ENCODE peak calls at places on chromosomes 7 and 10, in four cellular contexts. One of them, this sample, is unnamed.

GRCh38 chr7:113487925-113488731 is 369.8 kb upstream of the SMIM30 start:
- DNase-seq in HCT116: no peak
- DNase-seq in K562: no peak
- DNase-seq in Panc1: no peak
- DNase-seq in this sample: no peak

GRCh38 chr7:15433154-15433553 is 128.7 kb downstream of the AGMO start:
- DNase-seq in HCT116: no peak
- DNase-seq in K562: no peak
- DNase-seq in Panc1: no peak
- DNase-seq in this sample: no peak

GRCh38 chr7:35647171-35647574 is 47.8 kb downstream of the HERPUD2 start:
- DNase-seq in Panc1: no peak
- DNase-seq in K562: peak
- DNase-seq in HCT116: no peak
- DNase-seq in this sample: peak

GRCh38 chr7:150631084-150631824 is 931 bp downstream of the GIMAP6 start:
- DNase-seq in HCT116: no peak
- DNase-seq in Panc1: no peak
- DNase-seq in K562: no peak
- DNase-seq in this sample: no peak

GRCh38 chr10:132636358-132636757 is 98.8 kb downstream of the INPP5A start:
- DNase-seq in K562: no peak
- DNase-seq in Panc1: no peak
- DNase-seq in HCT116: no peak
- DNase-seq in this sample: no peak

GRCh38 chr10:92242910-92243671 is 47.8 kb downstream of the CPEB3 start:
- DNase-seq in Panc1: peak
- DNase-seq in K562: peak
- DNase-seq in HCT116: peak
- DNase-seq in this sample: peak

GRCh38 chr7:107579881-107580715 is at the start of gene BCAP29:
- DNase-seq in K562: peak
- DNase-seq in Panc1: no peak
- DNase-seq in HCT116: peak
- DNase-seq in this sample: peak

GRCh38 chr7:104388222-104388621 is 59.8 kb downstream of the LHFPL3 start:
- DNase-seq in Panc1: no peak
- DNase-seq in K562: no peak
- DNase-seq in HCT116: no peak
- DNase-seq in this sample: no peak

GRCh38 chr7:155526225-155526624 is 20.1 kb downstream of the CNPY1 start:
- DNase-seq in K562: no peak
- DNase-seq in HCT116: no peak
- DNase-seq in Panc1: no peak
- DNase-seq in this sample: no peak

GRCh38 chr10:120279196-120279595 is 177.8 kb upstream of the PLPP4 start:
- DNase-seq in Panc1: no peak
- DNase-seq in K562: no peak
- DNase-seq in HCT116: no peak
- DNase-seq in this sample: no peak

GRCh38 chr7:107286751-107287621 is 118.2 kb downstream of the HBP1 start:
- DNase-seq in HCT116: no peak
- DNase-seq in Panc1: no peak
- DNase-seq in K562: no peak
- DNase-seq in this sample: peak

GRCh38 chr7:27173412-27174076 is 576 bp downstream of the HOXA10 start:
- DNase-seq in K562: no peak
- DNase-seq in Panc1: no peak
- DNase-seq in HCT116: no peak
- DNase-seq in this sample: no peak
- TF ChIP-seq TCF7L2 in K562: no peak
- TF ChIP-seq TCF7L2 in Panc1: no peak
- TF ChIP-seq TCF7L2 in HCT116: peak
- TF ChIP-seq TCF7L2 in this sample: no peak

DNA sequence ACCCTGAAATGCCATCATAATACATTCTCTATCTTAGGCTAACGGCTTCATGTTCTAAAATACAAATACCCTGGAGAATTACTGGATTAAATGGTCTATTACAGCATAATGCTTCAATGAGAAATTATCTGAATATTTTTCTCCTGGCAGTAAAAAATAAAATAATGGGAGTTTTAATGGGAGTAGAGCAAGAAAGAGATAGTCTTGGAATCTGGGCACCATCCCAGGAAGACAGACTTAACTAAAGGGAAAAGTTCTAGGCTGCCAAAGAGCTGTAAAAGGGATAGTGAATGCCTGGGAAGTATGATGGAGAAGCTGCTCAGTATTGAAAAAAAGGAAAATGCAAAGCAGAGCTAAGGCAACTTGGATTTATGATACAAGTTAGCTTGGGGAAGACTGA is 12.1 kb upstream of the SYPL1 start:
- DNase-seq in HCT116: no peak
- DNase-seq in K562: no peak
- DNase-seq in Panc1: no peak
- DNase-seq in this sample: no peak
- TF ChIP-seq TCF7L2 in HCT116: no peak
- TF ChIP-seq TCF7L2 in K562: no peak
- TF ChIP-seq TCF7L2 in Panc1: no peak
- TF ChIP-seq TCF7L2 in this sample: no peak

DNA sequence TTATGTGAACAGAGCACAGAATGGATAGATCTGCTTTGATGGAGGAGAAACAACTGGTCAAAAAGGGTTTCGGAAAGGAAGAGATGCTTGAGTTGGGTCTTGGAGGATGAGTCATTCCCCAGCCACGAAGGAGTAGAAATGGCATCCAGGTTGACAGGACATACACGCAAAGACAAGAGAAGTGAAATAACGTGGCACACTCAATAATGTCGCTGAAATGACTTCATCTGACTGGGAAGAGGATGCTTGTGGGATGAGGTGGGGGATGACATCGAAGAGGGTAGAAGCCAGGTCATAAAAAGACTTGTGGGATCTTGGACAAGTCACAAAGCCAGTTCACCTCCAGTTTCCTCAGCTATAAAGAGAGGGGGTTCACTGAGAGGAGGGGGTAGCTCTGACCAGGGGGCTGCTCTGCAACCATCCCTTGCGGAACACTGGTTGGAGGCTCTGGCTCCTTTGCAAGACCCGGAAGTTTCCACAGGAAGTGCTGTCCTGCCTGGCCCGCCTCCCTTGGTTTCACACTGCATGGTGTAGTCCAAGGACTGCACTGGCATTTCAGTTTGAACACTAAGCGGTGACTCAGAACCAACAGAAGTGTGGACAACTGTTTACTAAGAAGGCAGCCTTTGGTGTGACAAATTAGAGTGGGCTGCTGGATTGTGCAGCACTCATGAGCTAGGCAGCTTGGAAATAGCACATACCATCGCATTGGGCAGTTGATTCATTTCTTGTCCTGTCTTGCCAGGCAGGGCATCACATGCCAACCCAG is 189.9 kb upstream of the ADO start:
- DNase-seq in HCT116: no peak
- DNase-seq in Panc1: no peak
- DNase-seq in K562: no peak
- DNase-seq in this sample: no peak
- TF ChIP-seq TCF7L2 in HCT116: no peak
- TF ChIP-seq TCF7L2 in Panc1: no peak
- TF ChIP-seq TCF7L2 in K562: no peak
- TF ChIP-seq TCF7L2 in this sample: no peak

DNA sequence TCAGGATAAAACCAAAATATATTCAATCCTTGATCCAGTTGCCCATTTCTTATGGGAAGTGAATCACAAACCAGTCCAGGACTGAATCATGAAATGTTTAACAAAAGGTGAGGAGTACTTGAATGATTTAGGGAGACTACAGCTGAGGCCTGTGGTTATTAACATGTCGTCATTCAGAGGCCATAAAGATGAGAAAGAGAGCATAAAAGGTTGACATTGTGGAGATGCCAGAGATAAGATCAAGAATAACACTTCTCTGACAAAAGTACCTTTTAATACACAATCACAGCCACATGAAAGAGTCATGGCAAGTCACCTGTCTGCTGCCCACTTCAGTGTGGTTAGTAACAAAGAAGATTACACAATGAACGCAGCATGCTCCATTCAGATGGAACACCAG is 1195.7 kb upstream of the SORCS1 start:
- DNase-seq in HCT116: no peak
- DNase-seq in Panc1: no peak
- DNase-seq in K562: no peak
- DNase-seq in this sample: no peak
- TF ChIP-seq TCF7L2 in HCT116: no peak
- TF ChIP-seq TCF7L2 in Panc1: no peak
- TF ChIP-seq TCF7L2 in K562: no peak
- TF ChIP-seq TCF7L2 in this sample: no peak

DNA sequence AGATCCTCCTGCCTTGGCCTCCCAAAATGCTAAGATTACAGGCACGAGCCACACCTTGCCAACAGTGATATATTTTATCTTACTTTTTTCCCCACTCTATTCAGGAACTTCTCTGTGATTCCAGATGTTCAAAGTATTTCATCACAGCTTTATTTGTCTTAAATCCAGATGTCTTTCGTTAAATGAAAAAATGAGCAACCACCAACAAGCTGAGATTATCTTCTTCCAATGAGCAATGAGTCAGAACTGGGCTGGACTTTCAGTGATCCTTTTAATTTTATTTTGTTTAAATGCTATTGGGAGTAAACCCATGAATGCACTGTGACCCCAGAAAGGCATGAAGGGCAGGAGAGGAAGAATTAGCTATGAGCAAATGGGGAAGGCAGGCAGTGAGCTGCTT is 77.6 kb upstream of the IMMP2L start:
- DNase-seq in Panc1: no peak
- DNase-seq in HCT116: no peak
- DNase-seq in K562: no peak
- DNase-seq in this sample: no peak
- TF ChIP-seq TCF7L2 in Panc1: no peak
- TF ChIP-seq TCF7L2 in HCT116: no peak
- TF ChIP-seq TCF7L2 in K562: no peak
- TF ChIP-seq TCF7L2 in this sample: no peak

DNA sequence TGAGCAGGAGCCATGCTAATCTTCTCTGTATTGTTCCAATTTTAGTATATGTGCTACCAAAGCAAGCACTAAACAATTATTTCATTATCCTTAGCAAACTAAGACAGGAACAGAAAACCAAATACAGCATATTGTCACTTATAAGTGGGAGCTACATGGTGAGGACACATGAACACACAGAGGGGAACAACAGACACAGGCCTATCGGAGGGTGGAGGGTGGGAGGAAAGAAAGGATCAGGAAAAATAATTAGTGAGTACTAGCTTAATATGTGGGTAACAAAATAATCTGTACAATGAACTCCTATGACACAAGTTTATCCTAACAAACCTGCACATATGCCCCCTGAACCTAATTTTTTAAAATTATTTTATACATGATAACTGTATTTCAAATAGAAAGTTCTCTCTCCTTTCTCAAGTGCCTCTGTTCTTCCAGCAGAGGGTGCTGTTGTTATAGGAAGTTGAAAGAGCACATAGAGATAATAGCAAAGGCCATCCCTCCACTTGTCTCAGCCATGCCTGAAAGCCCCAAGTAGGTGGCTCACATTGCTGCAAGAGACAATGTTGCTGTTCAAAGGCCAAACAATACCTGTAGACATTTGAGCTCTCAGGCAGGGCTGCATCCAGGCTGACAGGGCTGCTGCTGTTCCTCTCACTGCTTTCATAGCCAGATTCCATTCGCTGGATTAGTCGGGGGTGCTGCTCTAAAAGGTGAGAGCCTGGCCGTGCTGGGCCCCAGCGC is 33.4 kb upstream of the PPP3CB start:
- DNase-seq in K562: peak
- DNase-seq in Panc1: peak
- DNase-seq in HCT116: peak
- DNase-seq in this sample: peak
- TF ChIP-seq TCF7L2 in K562: no peak
- TF ChIP-seq TCF7L2 in Panc1: no peak
- TF ChIP-seq TCF7L2 in HCT116: no peak
- TF ChIP-seq TCF7L2 in this sample: no peak

GRCh38 chr10:30556189-30556588 is 73.4 kb downstream of the LYZL2 start:
- DNase-seq in K562: no peak
- DNase-seq in HCT116: no peak
- DNase-seq in Panc1: no peak
- DNase-seq in this sample: no peak

GRCh38 chr10:30553018-30553624 is 76.4 kb downstream of the LYZL2 start:
- DNase-seq in Panc1: no peak
- DNase-seq in K562: peak
- DNase-seq in HCT116: no peak
- DNase-seq in this sample: no peak

GRCh38 chr10:30554443-30554831 is 75.1 kb downstream of the LYZL2 start:
- DNase-seq in K562: no peak
- DNase-seq in HCT116: no peak
- DNase-seq in Panc1: no peak
- DNase-seq in this sample: no peak

GRCh38 chr10:30555465-30555864 is 74.1 kb downstream of the LYZL2 start:
- DNase-seq in K562: no peak
- DNase-seq in Panc1: no peak
- DNase-seq in HCT116: no peak
- DNase-seq in this sample: no peak

DNA sequence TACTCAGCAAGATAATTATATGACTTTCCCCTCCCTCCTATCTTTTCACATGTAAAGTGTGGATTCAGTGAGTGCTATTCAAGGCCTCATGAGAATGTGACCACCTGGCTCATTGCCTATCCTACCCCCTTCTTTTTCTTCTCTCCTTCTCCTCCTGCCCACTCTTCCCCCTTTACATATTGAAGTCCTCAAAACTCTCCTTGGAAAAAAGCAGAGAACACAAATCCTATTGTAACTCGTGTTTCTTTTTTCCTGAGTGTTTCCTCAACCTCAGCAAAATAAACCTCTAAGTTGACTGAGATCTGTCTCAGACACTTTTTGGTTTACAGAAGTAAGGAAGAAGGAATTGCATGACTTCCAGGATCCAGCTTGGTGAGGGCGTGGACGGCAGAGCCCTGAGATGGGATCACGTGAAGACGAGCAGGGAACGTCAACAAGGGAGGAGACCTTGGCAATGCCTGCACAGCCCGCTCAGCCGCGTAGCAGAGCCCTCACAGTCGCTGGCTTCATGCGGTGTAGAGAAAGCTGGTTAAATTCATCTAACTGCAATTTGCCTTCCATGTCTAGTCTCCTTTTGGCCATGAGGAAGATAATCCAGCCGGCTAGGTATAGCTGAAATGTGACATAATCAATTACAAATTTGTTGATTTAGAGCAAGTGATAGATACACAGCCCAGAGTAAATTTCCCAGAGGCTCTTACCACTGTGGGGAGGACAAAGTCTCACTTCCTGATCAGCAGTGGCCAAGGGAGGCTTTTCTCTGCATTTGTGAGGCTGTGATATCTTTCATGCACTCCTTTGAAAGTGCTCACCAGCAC is 75.7 kb downstream of the LYZL2 start:
- DNase-seq in Panc1: no peak
- DNase-seq in HCT116: no peak
- DNase-seq in K562: peak
- DNase-seq in this sample: peak
- TF ChIP-seq TCF7L2 in Panc1: no peak
- TF ChIP-seq TCF7L2 in HCT116: no peak
- TF ChIP-seq TCF7L2 in K562: no peak
- TF ChIP-seq TCF7L2 in this sample: no peak

GRCh38 chr10:97333601-97334369 is 744 bp downstream of the FRAT2 start:
- DNase-seq in K562: peak
- DNase-seq in Panc1: no peak
- DNase-seq in HCT116: no peak
- DNase-seq in this sample: no peak
- TF ChIP-seq TCF7L2 in K562: no peak
- TF ChIP-seq TCF7L2 in Panc1: no peak
- TF ChIP-seq TCF7L2 in HCT116: no peak
- TF ChIP-seq TCF7L2 in this sample: no peak

GRCh38 chr7:116218051-116218645 is 7.8 kb downstream of the TES start:
- DNase-seq in Panc1: no peak
- DNase-seq in HCT116: peak
- DNase-seq in K562: peak
- DNase-seq in this sample: no peak
- TF ChIP-seq TCF7L2 in Panc1: peak
- TF ChIP-seq TCF7L2 in HCT116: peak
- TF ChIP-seq TCF7L2 in K562: no peak
- TF ChIP-seq TCF7L2 in this sample: no peak